ENCODE peak calls at places on chromosomes 11 and 22, in five cellular contexts. T is cardiac muscle cell; S is hepatocyte; O is GDM1; W is stimulated activated CD8-positive, alpha-beta memory T cell treated with anti-CD3 and anti-CD28 coated beads, Interleukin-4, amount 100 ng/mL, for 1 hour. E is an unnamed sample.

GRCh38 chr11:108302121-108302785 is 79.4 kb downstream of the ATM start:
- DNase-seq in T (no peak), W (no peak), O (no peak), S (no peak), E (no peak)

GRCh38 chr11:68714047-68714856 is 29.9 kb downstream of the GAL start:
- DNase-seq in S (no peak), O (no peak), T (peak), W (no peak), E (no peak)

GRCh38 chr11:115409691-115410220 is 94.5 kb downstream of the CADM1 start:
- DNase-seq in S (peak), W (no peak), T (peak), O (no peak), E (peak)

GRCh38 chr11:47099213-47099917 is 77.3 kb downstream of the ARFGAP2 start:
- DNase-seq in O (no peak), W (no peak), T (no peak), S (no peak), E (no peak)

GRCh38 chr11:43905788-43906187 is 25.2 kb downstream of the ALKBH3 start:
- DNase-seq in T (no peak), O (no peak), S (no peak), W (no peak), E (no peak)

GRCh38 chr22:46592390-46592872 is 27.8 kb upstream of the GRAMD4 start:
- DNase-seq in O (peak), T (no peak), S (no peak), W (no peak), E (peak)

GRCh38 chr11:76903325-76903724 is 42.6 kb downstream of the ACER3 start:
- DNase-seq in O (no peak), T (no peak), S (peak), W (no peak), E (no peak)

GRCh38 chr11:116397556-116398167 is 375.1 kb downstream of the BUD13 start:
- DNase-seq in T (no peak), O (no peak), S (no peak), W (no peak), E (no peak)

GRCh38 chr11:8060801-8061554 is 20.0 kb upstream of the TUB start:
- DNase-seq in S (no peak), T (no peak), W (no peak), O (no peak), E (peak)

GRCh38 chr22:46574438-46574992 is 37.1 kb upstream of the CELSR1 start:
- DNase-seq in S (no peak), T (no peak), O (no peak), W (no peak), E (no peak)

GRCh38 chr11:73173755-73174494 is 31.8 kb upstream of the FCHSD2 start:
- DNase-seq in S (no peak), W (no peak), T (no peak), O (no peak), E (no peak)

GRCh38 chr11:7423946-7424345 is 61.4 kb upstream of the OLFML1 start:
- DNase-seq in S (no peak), W (no peak), T (no peak), O (no peak), E (no peak)

GRCh38 chr11:31655483-31655882 is 145.9 kb downstream of the ELP4 start:
- DNase-seq in S (no peak), W (no peak), O (no peak), T (no peak), E (no peak)

GRCh38 chr22:23591203-23591791 is 11.2 kb upstream of the IGLL1 start:
- DNase-seq in O (peak), W (peak), S (peak), T (peak), E (peak)

GRCh38 chr11:92702771-92703170 is 266.7 kb upstream of the MTNR1B start:
- DNase-seq in O (no peak), S (no peak), W (no peak), T (no peak), E (no peak)

GRCh38 chr11:118139578-118139977 is 13.0 kb downstream of the SCN4B start:
- DNase-seq in S (no peak), W (no peak), O (no peak), T (no peak), E (no peak)

GRCh38 chr11:45444796-45445195 is 158.7 kb upstream of the SYT13 start:
- DNase-seq in O (no peak), W (no peak), S (no peak), T (no peak), E (no peak)

GRCh38 chr11:80727315-80727714 is 1286.5 kb upstream of the TENM4 start:
- DNase-seq in S (peak), T (peak), W (no peak), O (no peak), E (no peak)

GRCh38 chr22:29308791-29309262 is 2.4 kb downstream of the GAS2L1 start:
- DNase-seq in O (no peak), T (no peak), S (no peak), W (no peak), E (no peak)

GRCh38 chr11:109421981-109422590 is at the start of gene C11orf87:
- DNase-seq in O (no peak), S (peak), T (peak), W (no peak), E (no peak)

GRCh38 chr22:28299760-28300159 is 379.9 kb downstream of the TTC28 start:
- DNase-seq in S (peak), O (no peak), W (no peak), T (peak), E (no peak)

GRCh38 chr11:47786373-47786772 is 19.2 kb upstream of the FNBP4 start:
- DNase-seq in W (no peak), O (no peak), T (peak), S (no peak), E (no peak)

GRCh38 chr11:10324474-10324873 is 19.6 kb downstream of the ADM start:
- DNase-seq in O (no peak), S (no peak), W (no peak), T (no peak), E (no peak)

GRCh38 chr11:98630736-98631135 is 390.0 kb upstream of the CNTN5 start:
- DNase-seq in T (no peak), O (no peak), W (no peak), S (no peak), E (no peak)

GRCh38 chr22:31650391-31650790 is 11.6 kb downstream of the PISD start:
- DNase-seq in S (no peak), T (no peak), W (no peak), O (no peak), E (peak)

GRCh38 chr22:47808236-47808845 is 1045.9 kb downstream of the TBC1D22A start:
- DNase-seq in S (no peak), W (no peak), T (no peak), O (no peak), E (no peak)

GRCh38 chr11:70872950-70873735 is 379.2 kb downstream of the SHANK2 start:
- DNase-seq in S (no peak), W (no peak), T (no peak), O (no peak), E (no peak)

GRCh38 chr11:75949023-75949672 is 134.1 kb downstream of the UVRAG start:
- DNase-seq in W (no peak), T (no peak), S (no peak), O (no peak), E (no peak)